ENCODE peak calls at places on chromosomes 5 and 9, in seven cellular contexts. One of them, this sample, is unnamed.

GRCh38 chr5:158051036-158051435 is 192.1 kb upstream of the CLINT1 start:
- DNase-seq in stimulated activated CD4-positive, alpha-beta T cell treated with anti-CD3 and anti-CD28 coated beads, Interleukin-15, amount 100 ng/mL, for 1 hour: no peak
- DNase-seq in stimulated activated CD8-positive, alpha-beta memory T cell treated with anti-CD3 and anti-CD28 coated beads, Interleukin-4, amount 100 ng/mL, for 24 hours: no peak
- DNase-seq in iris pigment epithelial cell: no peak
- DNase-seq in NCI-H774: no peak
- DNase-seq in stromal cell of bone marrow: no peak
- DNase-seq in hippocampal formation: no peak
- DNase-seq in this sample: no peak

GRCh38 chr9:123360161-123361085 is 4.4 kb downstream of the CRB2 start:
- DNase-seq in NCI-H774: peak; percentile 86
- DNase-seq in iris pigment epithelial cell: no peak
- DNase-seq in hippocampal formation: peak; percentile 37
- DNase-seq in stimulated activated CD4-positive, alpha-beta T cell treated with anti-CD3 and anti-CD28 coated beads, Interleukin-15, amount 100 ng/mL, for 1 hour: no peak
- DNase-seq in stimulated activated CD8-positive, alpha-beta memory T cell treated with anti-CD3 and anti-CD28 coated beads, Interleukin-4, amount 100 ng/mL, for 24 hours: peak; percentile 34
- DNase-seq in stromal cell of bone marrow: no peak
- DNase-seq in this sample: no peak

GRCh38 chr5:51651889-51652288 is 268.6 kb downstream of the ISL1 start:
- DNase-seq in stimulated activated CD8-positive, alpha-beta memory T cell treated with anti-CD3 and anti-CD28 coated beads, Interleukin-4, amount 100 ng/mL, for 24 hours: no peak
- DNase-seq in iris pigment epithelial cell: peak; percentile 8
- DNase-seq in hippocampal formation: no peak
- DNase-seq in NCI-H774: no peak
- DNase-seq in stromal cell of bone marrow: no peak
- DNase-seq in stimulated activated CD4-positive, alpha-beta T cell treated with anti-CD3 and anti-CD28 coated beads, Interleukin-15, amount 100 ng/mL, for 1 hour: no peak
- DNase-seq in this sample: no peak

GRCh38 chr5:11239261-11239660 is 478.2 kb upstream of the DAP start:
- DNase-seq in NCI-H774: no peak
- DNase-seq in stimulated activated CD4-positive, alpha-beta T cell treated with anti-CD3 and anti-CD28 coated beads, Interleukin-15, amount 100 ng/mL, for 1 hour: no peak
- DNase-seq in hippocampal formation: no peak
- DNase-seq in iris pigment epithelial cell: no peak
- DNase-seq in stimulated activated CD8-positive, alpha-beta memory T cell treated with anti-CD3 and anti-CD28 coated beads, Interleukin-4, amount 100 ng/mL, for 24 hours: no peak
- DNase-seq in stromal cell of bone marrow: no peak
- DNase-seq in this sample: no peak

GRCh38 chr5:73464016-73464745 is 15.6 kb upstream of the FOXD1 start:
- DNase-seq in stimulated activated CD8-positive, alpha-beta memory T cell treated with anti-CD3 and anti-CD28 coated beads, Interleukin-4, amount 100 ng/mL, for 24 hours: no peak
- DNase-seq in NCI-H774: no peak
- DNase-seq in stromal cell of bone marrow: peak; percentile 79
- DNase-seq in hippocampal formation: no peak
- DNase-seq in stimulated activated CD4-positive, alpha-beta T cell treated with anti-CD3 and anti-CD28 coated beads, Interleukin-15, amount 100 ng/mL, for 1 hour: no peak
- DNase-seq in iris pigment epithelial cell: peak; percentile 5
- DNase-seq in this sample: no peak

GRCh38 chr5:31888513-31888912 is 249.6 kb downstream of the PDZD2 start:
- DNase-seq in stimulated activated CD8-positive, alpha-beta memory T cell treated with anti-CD3 and anti-CD28 coated beads, Interleukin-4, amount 100 ng/mL, for 24 hours: no peak
- DNase-seq in stimulated activated CD4-positive, alpha-beta T cell treated with anti-CD3 and anti-CD28 coated beads, Interleukin-15, amount 100 ng/mL, for 1 hour: no peak
- DNase-seq in hippocampal formation: no peak
- DNase-seq in iris pigment epithelial cell: no peak
- DNase-seq in NCI-H774: no peak
- DNase-seq in stromal cell of bone marrow: no peak
- DNase-seq in this sample: no peak

GRCh38 chr9:133238272-133238850 is 29.3 kb upstream of the OBP2B start:
- DNase-seq in stimulated activated CD4-positive, alpha-beta T cell treated with anti-CD3 and anti-CD28 coated beads, Interleukin-15, amount 100 ng/mL, for 1 hour: peak; percentile 5
- DNase-seq in NCI-H774: no peak
- DNase-seq in stimulated activated CD8-positive, alpha-beta memory T cell treated with anti-CD3 and anti-CD28 coated beads, Interleukin-4, amount 100 ng/mL, for 24 hours: peak; percentile 40
- DNase-seq in stromal cell of bone marrow: no peak
- DNase-seq in hippocampal formation: peak; percentile 38
- DNase-seq in iris pigment epithelial cell: peak; percentile 10
- DNase-seq in this sample: peak; percentile 24

GRCh38 chr5:93736284-93736683 is 5.1 kb downstream of the POU5F2 start:
- DNase-seq in NCI-H774: no peak
- DNase-seq in iris pigment epithelial cell: peak; percentile 44
- DNase-seq in stimulated activated CD8-positive, alpha-beta memory T cell treated with anti-CD3 and anti-CD28 coated beads, Interleukin-4, amount 100 ng/mL, for 24 hours: no peak
- DNase-seq in stromal cell of bone marrow: no peak
- DNase-seq in hippocampal formation: no peak
- DNase-seq in stimulated activated CD4-positive, alpha-beta T cell treated with anti-CD3 and anti-CD28 coated beads, Interleukin-15, amount 100 ng/mL, for 1 hour: no peak
- DNase-seq in this sample: no peak

GRCh38 chr9:17528859-17529258 is 50.0 kb upstream of the SH3GL2 start:
- DNase-seq in stimulated activated CD4-positive, alpha-beta T cell treated with anti-CD3 and anti-CD28 coated beads, Interleukin-15, amount 100 ng/mL, for 1 hour: no peak
- DNase-seq in hippocampal formation: no peak
- DNase-seq in iris pigment epithelial cell: no peak
- DNase-seq in stromal cell of bone marrow: peak; percentile 9
- DNase-seq in NCI-H774: peak; percentile 11
- DNase-seq in stimulated activated CD8-positive, alpha-beta memory T cell treated with anti-CD3 and anti-CD28 coated beads, Interleukin-4, amount 100 ng/mL, for 24 hours: no peak
- DNase-seq in this sample: no peak

GRCh38 chr9:16540996-16541668 is 329.3 kb downstream of the BNC2 start:
- DNase-seq in stimulated activated CD4-positive, alpha-beta T cell treated with anti-CD3 and anti-CD28 coated beads, Interleukin-15, amount 100 ng/mL, for 1 hour: no peak
- DNase-seq in stimulated activated CD8-positive, alpha-beta memory T cell treated with anti-CD3 and anti-CD28 coated beads, Interleukin-4, amount 100 ng/mL, for 24 hours: no peak
- DNase-seq in hippocampal formation: no peak
- DNase-seq in stromal cell of bone marrow: peak; percentile 80
- DNase-seq in NCI-H774: no peak
- DNase-seq in iris pigment epithelial cell: peak; percentile 68
- DNase-seq in this sample: no peak

GRCh38 chr9:119004618-119004990 is 364.6 kb downstream of the BRINP1 start:
- DNase-seq in iris pigment epithelial cell: peak; percentile 52
- DNase-seq in hippocampal formation: no peak
- DNase-seq in stimulated activated CD4-positive, alpha-beta T cell treated with anti-CD3 and anti-CD28 coated beads, Interleukin-15, amount 100 ng/mL, for 1 hour: no peak
- DNase-seq in stimulated activated CD8-positive, alpha-beta memory T cell treated with anti-CD3 and anti-CD28 coated beads, Interleukin-4, amount 100 ng/mL, for 24 hours: no peak
- DNase-seq in stromal cell of bone marrow: peak; percentile 83
- DNase-seq in NCI-H774: no peak
- DNase-seq in this sample: no peak

GRCh38 chr9:89677696-89678393 is 73.0 kb downstream of the GADD45G start:
- DNase-seq in NCI-H774: peak; percentile 63
- DNase-seq in iris pigment epithelial cell: no peak
- DNase-seq in stimulated activated CD4-positive, alpha-beta T cell treated with anti-CD3 and anti-CD28 coated beads, Interleukin-15, amount 100 ng/mL, for 1 hour: no peak
- DNase-seq in stimulated activated CD8-positive, alpha-beta memory T cell treated with anti-CD3 and anti-CD28 coated beads, Interleukin-4, amount 100 ng/mL, for 24 hours: no peak
- DNase-seq in stromal cell of bone marrow: no peak
- DNase-seq in hippocampal formation: peak; percentile 39
- DNase-seq in this sample: no peak

GRCh38 chr9:73180373-73180772 is 28.7 kb downstream of the ANXA1 start:
- DNase-seq in NCI-H774: no peak
- DNase-seq in stimulated activated CD4-positive, alpha-beta T cell treated with anti-CD3 and anti-CD28 coated beads, Interleukin-15, amount 100 ng/mL, for 1 hour: no peak
- DNase-seq in hippocampal formation: no peak
- DNase-seq in iris pigment epithelial cell: peak; percentile 66
- DNase-seq in stimulated activated CD8-positive, alpha-beta memory T cell treated with anti-CD3 and anti-CD28 coated beads, Interleukin-4, amount 100 ng/mL, for 24 hours: no peak
- DNase-seq in stromal cell of bone marrow: peak; percentile 83
- DNase-seq in this sample: no peak

GRCh38 chr9:78607853-78608252 is 310.9 kb downstream of the PSAT1 start:
- DNase-seq in stimulated activated CD8-positive, alpha-beta memory T cell treated with anti-CD3 and anti-CD28 coated beads, Interleukin-4, amount 100 ng/mL, for 24 hours: no peak
- DNase-seq in NCI-H774: no peak
- DNase-seq in stromal cell of bone marrow: no peak
- DNase-seq in stimulated activated CD4-positive, alpha-beta T cell treated with anti-CD3 and anti-CD28 coated beads, Interleukin-15, amount 100 ng/mL, for 1 hour: no peak
- DNase-seq in hippocampal formation: no peak
- DNase-seq in iris pigment epithelial cell: no peak
- DNase-seq in this sample: no peak

GRCh38 chr9:111691686-111692329 is 30.4 kb downstream of the GNG10 start:
- DNase-seq in NCI-H774: no peak
- DNase-seq in hippocampal formation: no peak
- DNase-seq in stimulated activated CD8-positive, alpha-beta memory T cell treated with anti-CD3 and anti-CD28 coated beads, Interleukin-4, amount 100 ng/mL, for 24 hours: no peak
- DNase-seq in stimulated activated CD4-positive, alpha-beta T cell treated with anti-CD3 and anti-CD28 coated beads, Interleukin-15, amount 100 ng/mL, for 1 hour: no peak
- DNase-seq in stromal cell of bone marrow: peak; percentile 33
- DNase-seq in iris pigment epithelial cell: peak; percentile 52
- DNase-seq in this sample: no peak

This sample was measured in hypothalamus.